ENCODE peak calls at places on chromosomes 6 and 20, in ten cellular contexts. L is Panc1, B is HL-60, C is stomach, P is prostate gland, G is H1, D is SK-N-MC, U is HepG2, F is sigmoid colon, R is HCT116. Z is an unnamed sample.

GRCh38 chr6:168132531-168133184 is 53.6 kb upstream of the FRMD1 start:
- DNase-seq in L (no peak), B (no peak), C (peak; percentile 58), P (peak; percentile 58), G (peak; percentile 39), D (no peak), U (peak; percentile 53), F (peak; percentile 61), R (no peak), Z (no peak)

GRCh38 chr20:35319206-35320197 is 27.3 kb upstream of the FAM83C start:
- DNase-seq in L (no peak), B (no peak), C (no peak), P (no peak), G (no peak), D (no peak), U (no peak), F (no peak), R (no peak), Z (no peak)

GRCh38 chr20:58712823-58713731 is 20.5 kb downstream of the NPEPL1 start:
- DNase-seq in L (no peak), B (no peak), C (peak; percentile 14), P (peak; percentile 3), G (no peak), D (no peak), U (no peak), F (peak; percentile 55), R (no peak), Z (no peak)

GRCh38 chr6:403659-404655 is 12.4 kb downstream of the IRF4 start:
- DNase-seq in L (no peak), B (no peak), C (no peak), P (no peak), G (no peak), D (no peak), U (no peak), F (no peak), R (no peak), Z (no peak)

GRCh38 chr6:24147453-24148153 is 21.6 kb downstream of the NRSN1 start:
- DNase-seq in L (no peak), B (no peak), C (no peak), P (no peak), G (no peak), D (no peak), U (no peak), F (no peak), R (no peak), Z (no peak)

GRCh38 chr20:48455606-48456360 is 372.0 kb downstream of the PREX1 start:
- DNase-seq in L (no peak), B (no peak), C (no peak), P (peak; percentile 42), G (no peak), D (no peak), U (no peak), F (peak; percentile 39), R (no peak), Z (peak; percentile 33)

GRCh38 chr6:57822896-57823358 is 505.5 kb downstream of the PRIM2 start:
- DNase-seq in L (no peak), B (no peak), C (no peak), P (no peak), G (peak; percentile 39), D (no peak), U (no peak), F (no peak), R (no peak), Z (no peak)

GRCh38 chr20:9572690-9573089 is 58.3 kb downstream of the LAMP5 start:
- DNase-seq in L (no peak), B (no peak), C (no peak), P (no peak), G (peak; percentile 68), D (no peak), U (no peak), F (no peak), R (no peak), Z (no peak)

GRCh38 chr20:39643292-39643691 is 681.1 kb downstream of the DHX35 start:
- DNase-seq in L (no peak), B (no peak), C (no peak), P (no peak), G (no peak), D (no peak), U (no peak), F (no peak), R (no peak), Z (no peak)

GRCh38 chr6:31659649-31660223 is 842 bp downstream of the C6orf47 start:
- DNase-seq in L (no peak), B (no peak), C (no peak), P (no peak), G (no peak), D (no peak), U (no peak), F (no peak), R (no peak), Z (no peak)

GRCh38 chr6:167788531-167788903 is 38.2 kb upstream of the AFDN start:
- DNase-seq in L (no peak), B (no peak), C (no peak), P (no peak), G (no peak), D (no peak), U (no peak), F (no peak), R (no peak), Z (no peak)

GRCh38 chr6:39947611-39948068 is 13.4 kb upstream of the MOCS1 start:
- DNase-seq in L (no peak), B (no peak), C (no peak), P (no peak), G (no peak), D (no peak), U (no peak), F (no peak), R (no peak), Z (no peak)

GRCh38 chr6:146770965-146771735 is 172.4 kb downstream of the ADGB start:
- DNase-seq in L (no peak), B (peak; percentile 91), C (no peak), P (no peak), G (no peak), D (no peak), U (no peak), F (peak; percentile 83), R (no peak), Z (no peak)

GRCh38 chr20:33696448-33696847 is 10.3 kb upstream of the E2F1 start:
- DNase-seq in L (no peak), B (no peak), C (no peak), P (no peak), G (no peak), D (no peak), U (no peak), F (no peak), R (no peak), Z (no peak)

GRCh38 chr20:33693274-33693673 is 7.1 kb upstream of the E2F1 start:
- DNase-seq in L (no peak), B (no peak), C (no peak), P (no peak), G (no peak), D (no peak), U (no peak), F (no peak), R (no peak), Z (no peak)

GRCh38 chr20:33694666-33695065 is 8.5 kb upstream of the E2F1 start:
- DNase-seq in L (no peak), B (no peak), C (no peak), P (no peak), G (no peak), D (no peak), U (no peak), F (no peak), R (no peak), Z (no peak)

GRCh38 chr20:33697129-33697528 is 10.9 kb upstream of the E2F1 start:
- DNase-seq in L (no peak), B (no peak), C (no peak), P (no peak), G (no peak), D (no peak), U (no peak), F (peak; percentile 86), R (no peak), Z (no peak)

GRCh38 chr20:33693741-33694645 is 7.8 kb upstream of the E2F1 start:
- DNase-seq in L (no peak), B (no peak), C (no peak), P (no peak), G (no peak), D (no peak), U (no peak), F (peak; percentile 83), R (no peak), Z (no peak)
- TF ChIP-seq POLR2AphosphoS5 in L (no peak), B (no peak), C (no peak), P (no peak), G (no peak), D (no peak), U (no peak), F (no peak), R (no peak), Z (no peak)

GRCh38 chr6:87705070-87705691 is 3.1 kb upstream of the AKIRIN2 start:
- DNase-seq in L (no peak), B (no peak), C (no peak), P (no peak), G (no peak), D (no peak), U (peak; percentile 76), F (no peak), R (no peak), Z (no peak)
- H3K27ac ChIP-seq in L (no peak overlapping the region), B (no peak overlapping the region), C (no peak overlapping the region), P (no peak overlapping the region), G (no peak overlapping the region), D (no peak overlapping the region), U (peak overlapping the region; percentile 42), F (no peak overlapping the region), R (no peak overlapping the region), Z (no peak overlapping the region)

DNA sequence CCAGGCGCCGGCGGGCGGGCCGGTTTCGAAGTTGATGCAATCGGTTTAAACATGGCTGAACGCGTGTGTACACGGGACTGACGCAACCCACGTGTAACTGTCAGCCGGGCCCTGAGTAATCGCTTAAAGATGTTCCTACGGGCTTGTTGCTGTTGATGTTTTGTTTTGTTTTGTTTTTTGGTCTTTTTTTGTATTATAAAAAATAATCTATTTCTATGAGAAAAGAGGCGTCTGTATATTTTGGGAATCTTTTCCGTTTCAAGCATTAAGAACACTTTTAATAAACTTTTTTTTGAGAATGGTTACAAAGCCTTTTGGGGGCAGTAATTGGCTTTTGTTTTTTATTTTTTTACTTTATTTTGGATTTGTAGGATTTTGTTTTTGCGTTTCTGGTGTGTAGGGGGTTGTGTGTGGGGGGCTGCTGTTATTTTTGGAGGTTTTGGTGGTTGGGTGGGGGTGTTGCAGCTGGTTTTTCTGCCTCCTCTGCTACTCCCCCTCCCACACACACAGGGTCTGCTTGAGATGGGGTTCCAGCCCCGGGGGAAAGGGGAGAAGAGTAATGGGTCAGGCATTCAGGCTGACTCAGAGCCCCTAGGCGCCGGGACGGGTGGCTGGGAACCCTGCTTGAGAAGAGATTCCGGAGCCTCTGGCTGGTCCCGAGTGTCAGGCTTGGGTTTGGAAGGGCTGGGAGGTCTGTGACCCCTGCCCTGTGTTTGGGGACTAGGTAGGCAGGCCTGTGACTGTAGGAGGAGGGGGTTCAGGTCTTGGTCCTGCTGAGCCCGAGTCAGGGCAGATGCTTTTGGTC is 1.9 kb downstream of the CEBPB start:
- DNase-seq in L (no peak), B (peak; percentile 65), C (peak; percentile 78), P (peak; percentile 90), G (no peak), D (no peak), U (peak; percentile 92), F (peak; percentile 96), R (peak; percentile 65), Z (peak; percentile 87)
- TF ChIP-seq POLR2AphosphoS5 in L (peak; percentile 2), B (peak; percentile 49), C (peak; percentile 87), P (peak; percentile 91), G (no peak), D (peak; percentile 34), U (peak; percentile 38), F (peak; percentile 82), R (peak; percentile 63), Z (peak; percentile 89)

GRCh38 chr6:129069006-129069405 is 186.1 kb downstream of the LAMA2 start:
- DNase-seq in L (no peak), B (no peak), C (no peak), P (no peak), G (no peak), D (no peak), U (no peak), F (no peak), R (no peak), Z (no peak)

GRCh38 chr6:129073651-129074419 is 190.9 kb downstream of the LAMA2 start:
- DNase-seq in L (no peak), B (no peak), C (no peak), P (no peak), G (no peak), D (no peak), U (no peak), F (no peak), R (no peak), Z (no peak)
- H3K27ac ChIP-seq in L (no peak overlapping the region), B (no peak overlapping the region), C (no peak overlapping the region), P (no peak overlapping the region), G (no peak overlapping the region), D (peak overlapping the region; percentile 60), U (no peak overlapping the region), F (no peak overlapping the region), R (no peak overlapping the region), Z (peak overlapping the region; percentile 40)

Z was measured in breast epithelium.